ENCODE peak calls at places on chromosomes 2 and 18, in eight cellular contexts. I is AG04449; N is psoas muscle; P is HFFc6; B is D721Med; R is adrenal gland; Z is CD4-positive, alpha-beta T cell; V is MCF 10A. E is an unnamed sample.
A peak's percentile ranks its signal among the peaks of the same experiment; 100 is the strongest.

GRCh38 chr18:36454848-36455458 is 157.4 kb downstream of the FHOD3 start:
- DNase-seq in I (no peak), N (no peak), P (no peak), B (no peak), R (no peak), Z (no peak), V (no peak), E (no peak)

GRCh38 chr2:2540406-2540805 is 209.3 kb upstream of the MYT1L start:
- DNase-seq in I (no peak), N (no peak), P (no peak), B (no peak), R (no peak), Z (no peak), V (no peak), E (no peak)

GRCh38 chr2:238305092-238305862 is 15.0 kb upstream of the TRAF3IP1 start:
- DNase-seq in I (no peak), N (no peak), P (no peak), B (no peak), R (no peak), Z (no peak), V (peak; percentile 48), E (no peak)

GRCh38 chr2:12455626-12456025 is 261.1 kb upstream of the TRIB2 start:
- DNase-seq in I (no peak), N (no peak), P (no peak), B (no peak), R (no peak), Z (no peak), V (peak; percentile 64), E (no peak)

GRCh38 chr2:169119816-169120215 is 50.5 kb downstream of the DHRS9 start:
- DNase-seq in I (no peak), N (no peak), P (no peak), B (no peak), R (no peak), Z (no peak), V (no peak), E (no peak)

GRCh38 chr18:30177056-30177455 is 865.5 kb downstream of the DSC3 start:
- DNase-seq in I (no peak), N (no peak), P (peak; percentile 17), B (no peak), R (no peak), Z (no peak), V (peak; percentile 1), E (no peak)

GRCh38 chr2:149427371-149427770 is 97.0 kb downstream of the LYPD6 start:
- DNase-seq in I (no peak), N (no peak), P (no peak), B (no peak), R (no peak), Z (no peak), V (no peak), E (no peak)

GRCh38 chr2:161044095-161044874 is 115.9 kb upstream of the TANK start:
- DNase-seq in I (no peak), N (peak; percentile 67), P (no peak), B (no peak), R (no peak), Z (no peak), V (no peak), E (no peak)

GRCh38 chr18:58870130-58870529 is 5.5 kb downstream of the ZNF532 start:
- DNase-seq in I (no peak), N (no peak), P (no peak), B (no peak), R (no peak), Z (no peak), V (no peak), E (no peak)

GRCh38 chr2:170157025-170157684 is 20.8 kb upstream of the MYO3B start:
- DNase-seq in I (no peak), N (no peak), P (no peak), B (no peak), R (no peak), Z (no peak), V (no peak), E (no peak)

GRCh38 chr2:53939656-53940055 is 31.1 kb downstream of the PSME4 start:
- DNase-seq in I (no peak), N (no peak), P (no peak), B (no peak), R (no peak), Z (no peak), V (no peak), E (no peak)

GRCh38 chr2:239824051-239824694 is 201.0 kb downstream of the NDUFA10 start:
- DNase-seq in I (no peak), N (no peak), P (no peak), B (no peak), R (no peak), Z (no peak), V (peak; percentile 89), E (no peak)

GRCh38 chr2:158894078-158894477 is 74.4 kb upstream of the TANC1 start:
- DNase-seq in I (peak; percentile 31), N (no peak), P (no peak), B (no peak), R (no peak), Z (no peak), V (peak; percentile 87), E (no peak)

DNA sequence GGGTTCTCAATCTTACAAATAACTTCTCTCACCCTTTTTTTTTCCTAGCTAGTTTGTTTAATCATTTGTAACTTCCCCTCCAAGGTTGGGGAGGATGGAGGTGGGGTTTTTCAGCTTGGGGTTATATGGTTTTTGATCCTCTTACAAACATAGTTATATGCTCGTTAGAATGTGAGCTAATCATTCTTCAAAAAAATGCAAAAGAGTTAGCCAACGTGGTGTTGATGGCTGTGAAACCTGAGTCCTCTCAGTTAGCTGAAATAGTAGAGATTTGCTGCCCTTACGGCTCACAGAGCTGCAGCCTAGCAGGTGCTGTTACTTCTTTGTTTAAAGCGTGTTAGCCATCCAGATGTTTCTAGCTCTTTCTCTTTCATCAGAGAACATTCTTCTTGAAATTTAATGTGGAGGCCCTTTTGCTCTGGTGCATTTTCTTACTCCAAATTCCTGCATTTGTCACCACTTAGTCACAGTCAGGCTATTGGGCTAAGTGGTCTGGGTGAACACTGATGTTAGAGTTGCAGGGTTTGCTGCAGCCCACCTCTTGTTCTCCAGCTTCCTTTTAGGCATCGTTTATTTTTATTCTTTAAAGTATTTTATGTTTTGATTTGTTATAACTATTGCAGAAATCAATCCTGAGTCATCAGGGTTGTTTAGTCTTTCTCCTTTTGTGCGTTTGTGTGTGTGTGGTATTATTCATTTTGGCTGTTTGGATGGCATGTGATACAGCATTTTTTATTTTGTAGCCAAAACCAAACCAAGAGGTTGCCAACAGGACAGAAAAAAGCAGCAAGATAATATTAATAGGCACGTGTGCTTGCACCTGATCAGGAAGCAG is 41.1 kb downstream of the LIMS1 start:
- DNase-seq in I (no peak), N (no peak), P (peak; percentile 80), B (no peak), R (no peak), Z (no peak), V (peak; percentile 59), E (peak; percentile 65)
- TF ChIP-seq CTCF in I (no peak), N (no peak), P (no peak), B (no peak), R (no peak), Z (no peak), V (no peak), E (no peak)

GRCh38 chr2:191215666-191216065 is 29.5 kb upstream of the MYO1B start:
- DNase-seq in I (no peak), N (no peak), P (no peak), B (no peak), R (no peak), Z (no peak), V (no peak), E (no peak)

GRCh38 chr2:191220671-191221070 is 24.5 kb upstream of the MYO1B start:
- DNase-seq in I (no peak), N (no peak), P (no peak), B (no peak), R (no peak), Z (no peak), V (no peak), E (no peak)

GRCh38 chr2:191215205-191215604 is 30.0 kb upstream of the MYO1B start:
- DNase-seq in I (no peak), N (no peak), P (no peak), B (no peak), R (no peak), Z (no peak), V (no peak), E (no peak)

GRCh38 chr2:191218292-191218898 is 26.8 kb upstream of the MYO1B start:
- DNase-seq in I (no peak), N (no peak), P (peak; percentile 27), B (no peak), R (no peak), Z (no peak), V (peak; percentile 87), E (no peak)

DNA sequence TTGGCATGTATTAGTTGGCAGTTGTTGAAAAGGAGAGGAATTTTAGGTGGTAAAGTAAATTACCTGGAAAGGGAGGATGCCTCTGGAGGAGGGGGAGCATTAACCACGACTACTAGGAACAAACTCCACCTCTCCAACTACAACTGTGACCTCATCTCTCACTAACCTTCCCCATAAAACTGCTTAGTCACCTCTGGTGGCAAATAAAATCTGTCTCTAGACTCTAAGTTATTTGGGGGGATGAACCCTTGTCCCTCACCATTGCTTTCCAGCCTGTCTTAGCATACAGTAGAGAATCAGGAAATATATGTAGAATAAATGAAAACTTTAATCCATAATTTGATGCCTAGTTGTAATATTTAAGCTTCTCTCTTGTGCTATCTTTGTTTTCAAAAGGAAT is 27.6 kb upstream of the MYO1B start:
- DNase-seq in I (no peak), N (no peak), P (peak; percentile 67), B (no peak), R (no peak), Z (no peak), V (peak; percentile 66), E (no peak)
- TF ChIP-seq CTCF in I (no peak), N (no peak), P (no peak), B (no peak), R (no peak), Z (no peak), V (no peak), E (no peak)

GRCh38 chr2:219433666-219434467 is 776 bp upstream of the SPEG start:
- DNase-seq in I (no peak), N (peak; percentile 83), P (peak; percentile 59), B (no peak), R (no peak), Z (no peak), V (peak; percentile 27), E (no peak)
- TF ChIP-seq CTCF in I (peak; percentile 49), N (peak; percentile 41), P (peak; percentile 76), B (peak; percentile 51), R (no peak), Z (no peak), V (peak; percentile 28), E (peak; percentile 57)

DNA sequence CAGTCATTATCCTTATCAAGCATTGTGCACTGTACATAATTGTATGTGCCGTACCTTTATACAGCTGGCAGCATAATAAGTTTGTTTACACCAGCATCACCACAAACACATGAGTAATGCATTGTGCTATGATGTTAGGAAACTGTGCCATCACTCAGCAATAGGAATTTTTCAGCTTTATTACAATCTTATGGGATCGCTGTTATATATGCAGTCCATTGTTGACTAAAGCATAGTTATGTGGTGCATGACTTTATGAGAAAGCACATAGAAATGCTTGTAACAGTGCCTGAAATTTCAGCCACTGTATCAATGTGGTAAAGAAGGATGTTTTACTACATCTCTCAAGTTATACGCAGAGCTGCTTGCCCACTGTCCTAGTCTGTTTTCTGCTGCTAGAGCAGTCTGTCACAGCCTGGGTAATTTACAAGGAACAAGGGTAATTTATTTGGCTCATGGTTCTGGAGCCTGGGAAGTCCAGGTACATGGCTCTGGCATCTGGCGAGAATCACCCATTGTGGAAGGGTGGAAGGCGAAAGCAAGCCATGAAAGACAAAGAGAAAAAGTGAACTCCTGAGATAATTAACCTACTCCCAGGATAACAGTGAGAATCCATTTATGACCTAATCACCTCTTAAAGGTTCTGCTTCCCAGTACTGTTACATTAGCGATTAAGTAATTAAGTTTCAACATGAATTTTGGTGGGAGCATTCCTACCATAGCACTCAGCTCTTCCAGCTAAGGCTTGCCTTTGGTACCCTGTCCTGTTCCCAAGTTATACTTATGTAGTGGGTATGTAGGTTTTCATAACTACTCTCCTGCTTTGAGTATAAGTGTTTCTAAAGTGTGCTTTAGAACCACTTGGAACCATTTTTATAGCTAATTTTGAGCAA is 4.6 kb downstream of the MAP3K20 start:
- DNase-seq in I (peak; percentile 96), N (no peak), P (peak; percentile 99), B (no peak), R (no peak), Z (no peak), V (peak; percentile 68), E (peak; percentile 93)
- TF ChIP-seq CTCF in I (no peak), N (no peak), P (no peak), B (no peak), R (no peak), Z (no peak), V (no peak), E (no peak)

E was measured in BJ.